ENCODE peak calls at places on chromosomes 7 and 10, in nine cellular contexts. H is A549, X is bronchial epithelial cell, W is GM12865, J is tibial artery, E is GM23338, D is heart right ventricle, A is body of pancreas, S is choroid plexus epithelial cell. Q is an unnamed sample.

GRCh38 chr7:5445991-5446594 is 22.5 kb upstream of the TNRC18 start:
- DNase-seq in A (no peak), D (no peak), X (no peak), W (no peak), S (peak; percentile 20), E (no peak), J (no peak), H (no peak), Q (no peak)

GRCh38 chr7:66807736-66808135 is 67.2 kb downstream of the RABGEF1 start:
- DNase-seq in S (no peak), J (no peak), D (no peak), W (no peak), A (no peak), E (no peak), H (no peak), X (no peak), Q (no peak)

GRCh38 chr7:5854738-5855137 is 25.9 kb upstream of the OCM start:
- DNase-seq in J (no peak), D (no peak), E (no peak), S (no peak), A (no peak), H (no peak), W (no peak), X (no peak), Q (no peak)

GRCh38 chr7:98754041-98754479 is 115.8 kb downstream of the TMEM130 start:
- DNase-seq in S (no peak), H (peak; percentile 55), X (no peak), W (peak; percentile 29), D (no peak), E (peak; percentile 91), J (no peak), A (no peak), Q (no peak)

GRCh38 chr10:86254081-86254480 is 112.5 kb downstream of the GRID1 start:
- DNase-seq in S (no peak), A (no peak), D (no peak), W (no peak), J (no peak), X (no peak), E (no peak), H (no peak), Q (no peak)

GRCh38 chr7:149719050-149719899 is 54.1 kb downstream of the ZNF467 start:
- DNase-seq in S (peak; percentile 75), X (peak; percentile 64), J (no peak), A (no peak), E (no peak), H (peak; percentile 35), W (no peak), D (no peak), Q (peak; percentile 71)

GRCh38 chr7:18068745-18069144 is 41.1 kb upstream of the PRPS1L1 start:
- DNase-seq in E (no peak), D (no peak), X (no peak), W (no peak), J (no peak), A (no peak), S (no peak), H (no peak), Q (no peak)

GRCh38 chr7:101596898-101597297 is 32.2 kb downstream of the MYL10 start:
- DNase-seq in S (no peak), J (no peak), H (no peak), E (no peak), X (no peak), W (no peak), A (no peak), D (no peak), Q (no peak)

GRCh38 chr7:96973986-96974385 is 31.4 kb upstream of the DLX6 start:
- DNase-seq in W (no peak), J (no peak), D (no peak), X (peak; percentile 5), E (no peak), A (no peak), H (no peak), S (peak; percentile 8), Q (peak; percentile 64)

GRCh38 chr10:121662945-121663917 is 65.0 kb upstream of the FGFR2 start:
- DNase-seq in X (peak; percentile 48), W (peak; percentile 6), A (no peak), H (peak; percentile 25), E (peak; percentile 79), S (no peak), D (no peak), J (no peak), Q (no peak)

GRCh38 chr7:129017933-129018538 is 36.9 kb downstream of the TNPO3 start:
- DNase-seq in S (no peak), X (no peak), J (no peak), E (no peak), A (no peak), W (peak; percentile 85), H (no peak), D (no peak), Q (no peak)

GRCh38 chr10:3828404-3829192 is 43.6 kb upstream of the KLF6 start:
- DNase-seq in D (peak; percentile 62), X (peak; percentile 78), S (peak; percentile 92), A (peak; percentile 21), H (no peak), E (no peak), J (no peak), W (peak; percentile 69), Q (peak; percentile 82)

GRCh38 chr7:27156508-27156898 is at the start of gene HOXA7:
- DNase-seq in D (no peak), A (no peak), X (no peak), E (peak; percentile 84), J (peak; percentile 89), W (no peak), H (peak; percentile 73), S (no peak), Q (peak; percentile 82)

GRCh38 chr7:158979023-158979529 is 122.7 kb downstream of the DYNC2I1 start:
- DNase-seq in E (no peak), S (no peak), A (no peak), J (no peak), D (no peak), W (no peak), X (no peak), H (no peak), Q (no peak)

GRCh38 chr7:73969991-73970390 is 58.0 kb upstream of the ELN start:
- DNase-seq in A (no peak), J (no peak), D (no peak), X (no peak), E (no peak), S (no peak), W (no peak), H (no peak), Q (no peak)

GRCh38 chr7:84190016-84190705 is 4.4 kb downstream of the SEMA3A start:
- DNase-seq in H (no peak), A (no peak), E (no peak), D (no peak), W (no peak), J (no peak), S (peak; percentile 58), X (peak; percentile 51), Q (peak; percentile 26)

GRCh38 chr10:94314913-94315545 is 47.7 kb downstream of the NOC3L start:
- DNase-seq in D (no peak), J (no peak), S (peak; percentile 80), H (no peak), W (no peak), X (no peak), E (peak; percentile 32), A (no peak), Q (peak; percentile 48)

GRCh38 chr10:119893845-119894427 is 1.4 kb downstream of the SEC23IP start:
- DNase-seq in W (no peak), X (no peak), D (no peak), E (no peak), J (no peak), H (no peak), S (no peak), A (no peak), Q (no peak)
- H3K4me3 ChIP-seq in W (peak overlapping the region; percentile 91), X (no peak overlapping the region), D (no peak overlapping the region), E (peak overlapping the region; percentile 99), J (peak overlapping the region; percentile 84), H (peak overlapping the region; percentile 98), S (peak overlapping the region; percentile 33), A (no peak overlapping the region), Q (peak overlapping the region; percentile 7)

GRCh38 chr10:56470701-56471100 is 109.6 kb upstream of the ZWINT start:
- DNase-seq in A (no peak), J (no peak), X (no peak), W (no peak), H (no peak), S (no peak), E (no peak), D (no peak), Q (no peak)

GRCh38 chr10:56469482-56469881 is 108.4 kb upstream of the ZWINT start:
- DNase-seq in W (peak; percentile 4), H (no peak), S (no peak), D (no peak), A (no peak), J (no peak), X (no peak), E (peak; percentile 4), Q (no peak)

DNA sequence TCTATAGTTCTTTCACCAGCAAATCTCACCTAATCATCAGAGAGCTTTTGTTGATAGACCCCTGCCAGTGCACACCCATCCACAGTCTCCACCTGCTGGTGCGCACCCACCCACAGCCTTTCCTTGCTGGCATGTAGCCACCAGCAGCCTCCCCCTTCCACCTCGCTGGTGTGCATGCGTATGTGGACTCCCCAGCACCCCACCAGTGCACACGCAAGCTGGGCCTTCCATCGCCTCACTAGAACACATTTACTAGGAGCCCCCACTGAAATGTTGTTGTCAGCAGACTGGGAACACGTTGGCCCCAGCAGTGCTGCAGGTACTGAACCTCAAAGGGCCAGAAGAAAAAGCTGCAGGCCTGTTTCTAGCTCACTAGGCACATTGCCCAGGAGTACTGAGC is 104.9 kb upstream of the ZWINT start:
- DNase-seq in A (no peak), X (no peak), S (no peak), J (no peak), H (no peak), E (no peak), W (no peak), D (no peak), Q (no peak)
- TF ChIP-seq CTCF in A (no peak), X (no peak), S (no peak), J (no peak), H (no peak), E (no peak), W (no peak), D (no peak), Q (no peak)

GRCh38 chr10:70576803-70577517 is 25.6 kb downstream of the PRF1 start:
- DNase-seq in H (peak; percentile 11), W (peak; percentile 32), D (no peak), J (no peak), X (peak; percentile 52), S (no peak), E (no peak), A (no peak), Q (peak; percentile 47)
- H3K4me3 ChIP-seq in H (no peak overlapping the region), W (peak overlapping the region; percentile 44), D (no peak overlapping the region), J (no peak overlapping the region), X (no peak overlapping the region), S (no peak overlapping the region), E (no peak overlapping the region), A (no peak overlapping the region), Q (no peak overlapping the region)

DNA sequence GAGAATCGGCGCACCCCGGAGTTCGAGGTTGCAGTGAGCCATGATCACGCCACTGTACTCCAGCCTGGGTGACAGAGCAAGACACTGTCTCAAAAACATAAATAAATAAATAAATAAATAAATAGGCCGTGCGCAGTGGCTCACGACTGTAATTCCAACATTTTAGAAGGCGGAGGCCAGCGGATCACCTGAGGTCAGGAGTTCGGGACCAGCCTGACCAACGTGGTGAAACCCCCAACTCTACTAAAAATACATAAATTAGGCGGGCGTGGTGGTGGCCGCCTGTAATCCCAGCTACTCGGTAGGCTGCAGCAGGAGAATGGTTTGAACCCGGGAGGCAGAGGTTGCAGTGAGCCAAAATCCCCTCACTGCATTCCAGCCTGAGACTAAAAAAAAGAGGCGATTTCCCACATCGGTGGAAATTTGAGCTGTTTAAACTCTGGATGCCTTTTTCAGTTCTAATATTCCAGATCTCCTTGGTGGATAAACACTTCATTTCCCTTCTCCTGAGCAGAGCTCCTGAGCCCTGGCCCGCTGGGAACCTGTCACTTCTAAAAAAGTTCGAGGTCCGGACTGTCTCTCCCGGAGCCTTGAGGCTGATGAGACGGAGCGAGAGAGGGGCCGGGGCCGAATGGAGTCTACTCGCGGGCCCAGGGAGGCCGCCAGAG is 2.0 kb upstream of the NFKB2 start:
- DNase-seq in X (no peak), E (peak; percentile 93), A (no peak), J (no peak), D (no peak), H (no peak), W (no peak), S (no peak), Q (no peak)
- TF ChIP-seq CTCF in X (no peak), E (no peak), A (no peak), J (no peak), D (no peak), H (no peak), W (no peak), S (peak; percentile 84), Q (peak; percentile 91)

Q was measured in astrocyte of the spinal cord.